ENCODE peak calls at places on chromosomes 11 and 22, in ten cellular contexts. O is fibroblast of lung; B is pulmonary artery endothelial cell; L is ELR; D is NCI-H510A; Z is epithelial cell of esophagus; T is cardiac muscle cell; S is stimulated activated naive CD8-positive, alpha-beta T cell treated with anti-CD3 and anti-CD28 coated beads, Interleukin-15, Interleukin-2, amounts not matched to agents 100 U/mL and 50 U/mL, for 24 hours; M is iris pigment epithelial cell; N is NCI-H2171 treated with DMSO at 0.1 percent for 48 hours. Y is an unnamed sample.

GRCh38 chr11:118662401-118663271 is 16.8 kb downstream of the TREH start:
- DNase-seq in O (no peak), B (no peak), L (no peak), D (no peak), Z (peak; percentile 44), T (no peak), S (no peak), M (no peak), N (no peak), Y (no peak)

GRCh38 chr11:46659908-46660307 is 40.5 kb downstream of the ARHGAP1 start:
- DNase-seq in O (peak; percentile 69), B (no peak), L (no peak), D (no peak), Z (no peak), T (no peak), S (no peak), M (peak; percentile 96), N (no peak), Y (no peak)

GRCh38 chr11:7575841-7576451 is 62.1 kb downstream of the PPFIBP2 start:
- DNase-seq in O (no peak), B (no peak), L (no peak), D (no peak), Z (peak; percentile 61), T (no peak), S (peak; percentile 46), M (peak; percentile 12), N (peak; percentile 3), Y (no peak)

GRCh38 chr22:39689421-39689820 is 118.9 kb downstream of the CACNA1I start:
- DNase-seq in O (no peak), B (no peak), L (no peak), D (no peak), Z (no peak), T (no peak), S (no peak), M (no peak), N (no peak), Y (no peak)

GRCh38 chr11:111299111-111300026 is 1.0 kb downstream of the POU2AF3 start:
- DNase-seq in O (peak; percentile 46), B (no peak), L (peak; percentile 46), D (peak; percentile 17), Z (peak; percentile 9), T (peak; percentile 65), S (peak; percentile 34), M (peak; percentile 38), N (peak; percentile 60), Y (peak; percentile 78)

GRCh38 chr11:10331548-10332289 is 26.8 kb downstream of the ADM start:
- DNase-seq in O (no peak), B (no peak), L (no peak), D (no peak), Z (no peak), T (no peak), S (no peak), M (no peak), N (no peak), Y (no peak)

GRCh38 chr11:26243426-26243825 is 88.5 kb upstream of the ANO3 start:
- DNase-seq in O (peak; percentile 25), B (no peak), L (no peak), D (no peak), Z (no peak), T (no peak), S (no peak), M (no peak), N (no peak), Y (no peak)

GRCh38 chr11:119505861-119506260 is 82.9 kb upstream of the THY1 start:
- DNase-seq in O (no peak), B (no peak), L (peak; percentile 64), D (no peak), Z (no peak), T (no peak), S (no peak), M (peak; percentile 15), N (no peak), Y (no peak)

GRCh38 chr11:10561043-10561818 is 7.2 kb downstream of the LYVE1 start:
- DNase-seq in O (no peak), B (no peak), L (no peak), D (no peak), Z (peak; percentile 77), T (no peak), S (no peak), M (peak; percentile 31), N (no peak), Y (no peak)

GRCh38 chr11:94504689-94505293 is 7.5 kb upstream of the C11orf97 start:
- DNase-seq in O (peak; percentile 70), B (no peak), L (peak; percentile 73), D (no peak), Z (peak; percentile 70), T (peak; percentile 50), S (no peak), M (peak; percentile 72), N (peak; percentile 49), Y (peak; percentile 10)

GRCh38 chr11:36750349-36750748 is 152.3 kb upstream of the RAG2 start:
- DNase-seq in O (no peak), B (no peak), L (peak; percentile 49), D (no peak), Z (no peak), T (no peak), S (no peak), M (no peak), N (no peak), Y (no peak)

GRCh38 chr11:100849009-100849913 is 162.2 kb downstream of the ARHGAP42 start:
- DNase-seq in O (peak; percentile 95), B (no peak), L (peak; percentile 54), D (no peak), Z (no peak), T (no peak), S (no peak), M (peak; percentile 76), N (no peak), Y (no peak)

GRCh38 chr11:76663461-76663760 is 7.1 kb downstream of the LRRC32 start:
- DNase-seq in O (no peak), B (no peak), L (no peak), D (no peak), Z (no peak), T (no peak), S (no peak), M (no peak), N (no peak), Y (no peak)

GRCh38 chr11:61109671-61110070 is 7.4 kb downstream of the CD5 start:
- DNase-seq in O (no peak), B (no peak), L (no peak), D (no peak), Z (no peak), T (no peak), S (no peak), M (no peak), N (no peak), Y (no peak)

GRCh38 chr22:26621663-26622062 is at the start of gene CRYBA4:
- DNase-seq in O (no peak), B (no peak), L (no peak), D (no peak), Z (no peak), T (no peak), S (no peak), M (no peak), N (no peak), Y (no peak)

GRCh38 chr11:115715371-115715770 is 211.2 kb upstream of the CADM1 start:
- DNase-seq in O (no peak), B (no peak), L (no peak), D (no peak), Z (no peak), T (no peak), S (no peak), M (no peak), N (no peak), Y (no peak)

GRCh38 chr11:57741132-57742086 is at the start of gene SELENOH:
- DNase-seq in O (peak; percentile 97), B (peak; percentile 93), L (peak; percentile 98), D (peak; percentile 96), Z (peak; percentile 97), T (peak; percentile 97), S (peak; percentile 95), M (peak; percentile 99), N (peak; percentile 93), Y (peak; percentile 93)

GRCh38 chr11:77181799-77182541 is 53.9 kb downstream of the MYO7A start:
- DNase-seq in O (no peak), B (no peak), L (no peak), D (no peak), Z (no peak), T (no peak), S (no peak), M (no peak), N (no peak), Y (no peak)

GRCh38 chr11:103543456-103543855 is 434.2 kb downstream of the DYNC2H1 start:
- DNase-seq in O (no peak), B (no peak), L (no peak), D (no peak), Z (no peak), T (no peak), S (no peak), M (no peak), N (no peak), Y (no peak)

GRCh38 chr11:13329670-13330401 is 52.2 kb downstream of the BMAL1 start:
- DNase-seq in O (no peak), B (no peak), L (peak; percentile 67), D (peak; percentile 22), Z (peak; percentile 75), T (peak; percentile 46), S (no peak), M (peak; percentile 20), N (peak; percentile 12), Y (no peak)

GRCh38 chr22:26939466-26939865 is 282.1 kb downstream of the MIAT start:
- DNase-seq in O (no peak), B (no peak), L (no peak), D (no peak), Z (no peak), T (no peak), S (no peak), M (no peak), N (peak; percentile 75), Y (no peak)

Y was measured in nephron progenitor cell.